ENCODE peak calls at places on chromosomes 12 and 14, in five cellular contexts. D is endothelial cell of umbilical vein, S is K562, V is HepG2, G is A549. W is an unnamed sample.
A peak's percentile ranks its signal among the peaks of the same experiment; 100 is the strongest.

GRCh38 chr12:117836999-117837736 is 131.6 kb downstream of the KSR2 start:
- DNase-seq in V (peak; percentile 35), S (peak; percentile 78), D (peak; percentile 87), G (peak; percentile 77), W (peak; percentile 80)

GRCh38 chr14:102131741-102132140 is 8.0 kb upstream of the WDR20 start:
- DNase-seq in V (no peak), S (no peak), D (no peak), G (no peak), W (no peak)

GRCh38 chr12:28442101-28442500 is 251.8 kb downstream of the CCDC91 start:
- DNase-seq in V (no peak), S (no peak), D (no peak), G (no peak), W (no peak)

GRCh38 chr12:58443273-58443980 is 476.9 kb downstream of the LRIG3 start:
- DNase-seq in V (peak; percentile 28), G (no peak), D (peak; percentile 64), S (no peak), W (peak; percentile 44)

GRCh38 chr12:120783197-120783596 is 57.6 kb downstream of the ACADS start:
- DNase-seq in V (peak; percentile 29), S (no peak), G (no peak), D (peak; percentile 87), W (no peak)

GRCh38 chr14:88013750-88014349 is 8.9 kb downstream of the GPR65 start:
- DNase-seq in D (peak; percentile 51), V (peak; percentile 66), S (peak; percentile 62), G (peak; percentile 63), W (peak; percentile 63)

GRCh38 chr12:20369164-20370000 is 1.0 kb downstream of the PDE3A start:
- DNase-seq in V (no peak), S (no peak), D (peak; percentile 85), G (peak; percentile 21), W (peak; percentile 85)

GRCh38 chr12:41100572-41100971 is 87.5 kb upstream of the PDZRN4 start:
- DNase-seq in D (no peak), G (no peak), V (no peak), S (no peak), W (no peak)

GRCh38 chr14:96497087-96497486 is 5.1 kb upstream of the PAPOLA start:
- DNase-seq in V (no peak), D (no peak), G (no peak), S (no peak), W (no peak)

GRCh38 chr12:59005195-59005961 is 85.1 kb upstream of the LRIG3 start:
- DNase-seq in D (no peak), S (no peak), G (no peak), V (no peak), W (no peak)

GRCh38 chr12:9706081-9706685 is 26.7 kb downstream of the CLECL1 start:
- DNase-seq in G (no peak), S (no peak), V (no peak), D (no peak), W (no peak)

GRCh38 chr14:55245657-55246268 is 25.5 kb upstream of the FBXO34 start:
- DNase-seq in V (peak; percentile 25), S (no peak), D (peak; percentile 49), G (no peak), W (peak; percentile 42)

GRCh38 chr12:65926119-65927004 is 102.1 kb downstream of the HMGA2 start:
- DNase-seq in S (no peak), V (peak; percentile 88), G (no peak), D (no peak), W (peak; percentile 25)

GRCh38 chr14:89486505-89486904 is 69.5 kb upstream of the FOXN3 start:
- DNase-seq in V (no peak), S (no peak), D (no peak), G (no peak), W (peak; percentile 68)

GRCh38 chr12:50315803-50316202 is 32.5 kb upstream of the LIMA1 start:
- DNase-seq in D (no peak), S (no peak), G (no peak), V (no peak), W (no peak)

GRCh38 chr12:50313256-50313931 is 30.1 kb upstream of the LIMA1 start:
- DNase-seq in V (no peak), S (no peak), G (no peak), D (no peak), W (no peak)

GRCh38 chr12:50317198-50317597 is 33.9 kb upstream of the LIMA1 start:
- DNase-seq in S (no peak), G (no peak), D (no peak), V (no peak), W (no peak)

GRCh38 chr12:50309950-50310349 is 26.6 kb upstream of the LIMA1 start:
- DNase-seq in G (no peak), D (no peak), V (no peak), S (no peak), W (no peak)

DNA sequence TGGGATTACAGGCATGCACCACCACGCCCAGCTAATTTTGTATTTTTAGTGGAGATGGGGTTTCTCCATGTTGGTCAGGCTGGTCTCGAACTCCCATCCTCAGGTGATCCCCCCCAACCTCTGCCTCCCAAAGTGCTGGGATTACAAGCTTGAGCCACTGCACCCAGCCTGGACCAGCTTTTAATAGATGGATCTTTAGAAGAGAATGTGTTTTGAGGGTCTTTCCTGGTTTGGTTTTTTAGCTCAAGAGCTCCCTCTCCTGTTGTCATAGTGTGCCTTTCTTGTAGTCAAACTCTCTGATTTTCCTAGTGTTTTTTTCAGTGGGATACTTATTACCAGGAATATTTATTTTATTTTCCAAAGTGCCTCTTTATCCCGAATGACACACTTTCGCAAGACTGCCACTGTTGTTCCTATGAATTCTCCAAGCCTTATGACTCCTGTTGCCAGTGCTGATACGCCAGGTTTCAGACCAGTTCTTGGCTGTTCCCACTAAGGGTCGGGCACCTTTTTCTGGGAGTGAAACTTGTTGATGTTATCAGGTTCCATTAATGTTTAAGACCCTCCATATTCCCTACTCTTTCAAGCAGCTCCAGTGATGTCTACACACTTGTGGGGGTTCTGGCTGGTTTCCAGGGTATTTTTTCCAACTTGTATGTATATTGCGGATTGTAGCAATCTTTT is 31.5 kb upstream of the LIMA1 start:
- DNase-seq in D (peak; percentile 70), S (peak; percentile 47), G (peak; percentile 54), V (peak; percentile 46), W (peak; percentile 64)
- TF ChIP-seq CTCF in D (peak; percentile 50), S (peak; percentile 83), G (peak; percentile 78), V (peak; percentile 77), W (peak; percentile 61)

GRCh38 chr12:50926415-50926814 is 25.9 kb upstream of the HIGD1C start:
- DNase-seq in D (peak; percentile 10), G (no peak), V (no peak), S (no peak), W (no peak)

GRCh38 chr12:50925920-50926319 is 26.4 kb upstream of the HIGD1C start:
- DNase-seq in V (no peak), D (no peak), S (no peak), G (no peak), W (no peak)

GRCh38 chr12:50928392-50928791 is 24.0 kb upstream of the HIGD1C start:
- DNase-seq in S (no peak), V (no peak), D (no peak), G (no peak), W (peak; percentile 48)

GRCh38 chr12:50927766-50928224 is 24.5 kb upstream of the HIGD1C start:
- DNase-seq in V (no peak), G (no peak), D (no peak), S (no peak), W (no peak)

DNA sequence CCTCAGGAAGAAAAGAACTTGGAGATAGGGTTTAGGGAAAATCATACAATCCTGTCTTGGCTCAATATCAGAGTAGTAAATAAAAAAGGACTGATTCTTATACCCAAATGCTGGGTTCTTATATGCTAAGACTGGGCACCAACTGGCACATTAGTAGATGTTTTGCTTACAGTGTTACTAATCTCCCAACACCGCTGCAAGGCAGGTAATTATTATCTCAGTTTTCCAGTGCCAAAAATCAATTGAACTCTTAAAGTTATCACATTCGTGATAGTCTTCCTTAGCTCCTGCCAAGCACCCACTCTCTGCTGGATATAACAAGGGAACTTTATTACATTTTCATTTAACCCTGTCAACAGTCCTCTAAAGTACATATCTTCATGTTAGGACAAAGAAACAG is 25.0 kb upstream of the HIGD1C start:
- DNase-seq in D (peak; percentile 6), V (no peak), S (no peak), G (no peak), W (no peak)
- H3K4me3 ChIP-seq in D (no peak overlapping the region), V (peak overlapping the region; percentile 70), S (peak overlapping the region; percentile 61), G (no peak overlapping the region), W (peak overlapping the region; percentile 59)

DNA sequence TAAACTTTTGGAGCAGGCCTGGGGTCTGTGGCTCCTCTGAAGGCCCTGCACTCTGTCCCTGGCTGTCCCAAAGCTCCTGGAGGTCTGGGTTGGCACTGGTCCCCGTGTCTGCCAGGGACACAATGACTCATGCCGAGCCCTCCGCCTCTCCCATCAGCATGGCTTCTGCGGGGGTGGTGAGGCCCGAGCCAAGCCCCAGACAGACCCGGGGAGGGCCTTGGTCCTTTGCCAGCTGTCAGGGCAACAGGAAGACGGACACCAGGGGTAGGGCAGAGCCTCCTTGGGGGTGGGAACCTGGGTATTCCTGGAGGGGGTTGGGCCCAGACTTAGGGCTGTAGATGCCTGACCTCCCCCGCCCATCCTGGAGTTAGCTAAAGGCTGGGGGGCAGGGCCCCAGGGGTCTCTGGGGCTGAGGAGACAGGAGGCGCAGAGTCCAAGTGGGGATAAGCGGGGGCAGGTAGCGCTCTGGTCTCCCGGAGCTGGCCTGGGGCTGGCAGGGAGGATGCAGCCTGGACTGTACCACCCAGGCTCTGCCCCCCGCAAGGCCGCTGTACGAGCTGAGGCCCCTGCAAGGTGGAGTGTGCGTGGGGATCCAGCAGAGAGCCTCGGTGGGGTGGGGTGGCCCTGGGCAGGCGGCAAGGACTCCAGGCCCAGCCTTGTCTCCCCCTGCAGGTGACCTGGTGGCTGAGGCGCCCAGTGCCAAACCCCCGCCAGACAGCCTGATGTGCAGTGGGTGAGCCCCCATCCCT is 16.4 kb upstream of the PUS1 start:
- DNase-seq in G (peak; percentile 90), V (peak; percentile 24), S (no peak), D (peak; percentile 85), W (peak; percentile 54)
- TF ChIP-seq MYC in G (peak; percentile 13), V (no peak), S (no peak), D (no peak), W (no peak)

GRCh38 chr12:107762874-107763273 is 1.9 kb upstream of the PRDM4 start:
- DNase-seq in D (no peak), S (no peak), G (no peak), V (no peak), W (no peak)

GRCh38 chr12:107759410-107759809 is 1.5 kb downstream of the PRDM4 start:
- DNase-seq in V (peak; percentile 23), S (peak; percentile 47), D (peak; percentile 65), G (peak; percentile 62), W (peak; percentile 77)

GRCh38 chr12:107761502-107761904 is 566 bp upstream of the PRDM4 start:
- DNase-seq in S (no peak), D (no peak), V (no peak), G (no peak), W (peak; percentile 11)

GRCh38 chr12:107760207-107760816 is 625 bp downstream of the PRDM4 start:
- DNase-seq in G (peak; percentile 36), D (peak; percentile 30), S (no peak), V (peak; percentile 19), W (peak; percentile 61)

DNA sequence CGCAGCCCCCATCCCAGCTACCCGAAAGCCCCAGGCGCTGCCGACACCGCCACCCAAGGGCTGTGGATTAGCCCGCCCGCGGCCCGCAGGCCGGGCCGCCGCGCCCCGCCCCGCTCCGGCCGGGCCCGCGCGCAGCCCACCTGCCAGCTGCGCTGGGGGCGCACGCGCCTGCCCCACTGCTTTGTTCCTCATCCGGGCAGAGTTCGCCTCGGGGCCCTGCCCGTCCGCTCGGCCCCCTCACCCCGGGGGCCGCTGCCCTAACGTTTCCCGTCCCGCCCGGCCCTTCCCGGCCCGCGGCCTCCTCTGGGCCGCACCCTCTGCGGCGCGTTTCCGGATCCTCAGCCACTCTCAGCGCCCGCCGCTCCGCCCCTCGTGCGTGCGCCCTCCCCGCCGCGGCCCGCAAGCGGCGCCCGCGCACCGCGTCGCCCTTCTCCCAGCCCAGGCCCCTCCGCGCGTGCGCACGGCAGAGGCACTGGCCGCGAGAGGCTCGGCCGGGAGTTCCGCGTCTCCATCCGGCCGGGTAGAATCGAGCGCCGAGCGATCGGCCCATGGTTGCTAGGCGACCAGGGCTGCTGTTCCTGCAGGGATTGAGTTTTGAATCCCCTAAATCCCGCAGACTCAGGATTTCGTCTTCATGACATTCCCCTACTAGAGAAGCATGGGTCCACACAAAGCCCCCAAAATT is at the start of gene PRDM4:
- DNase-seq in G (peak; percentile 95), V (peak; percentile 84), D (peak; percentile 96), S (peak; percentile 98), W (peak; percentile 96)
- TF ChIP-seq CTCF in G (peak; percentile 49), V (peak; percentile 79), D (peak; percentile 22), S (peak; percentile 64), W (no peak)